ENCODE peak calls at places on chromosome 18, in nine cellular contexts. I, B, X, M, R, T, J, N and P are unnamed samples.

GRCh38 chr18:8754995-8755955 is 49.9 kb downstream of the MTCL1 start:
- DNase-seq in I (no peak), R (no peak), T (no peak), X (no peak), J (no peak), B (no peak), M (no peak), N (no peak), P (no peak)

GRCh38 chr18:11733031-11733430 is 44.0 kb downstream of the GNAL start:
- DNase-seq in B (peak), J (peak), R (peak), I (peak), T (peak), N (peak), X (peak), M (peak), P (peak)

GRCh38 chr18:40012931-40013609 is 1942.0 kb upstream of the PIK3C3 start:
- DNase-seq in M (no peak), J (no peak), I (no peak), N (no peak), X (no peak), R (no peak), B (no peak), T (no peak), P (no peak)

GRCh38 chr18:23690505-23691068 is 1.3 kb downstream of the LAMA3 start:
- DNase-seq in I (no peak), T (no peak), X (no peak), M (no peak), J (no peak), B (no peak), R (no peak), N (no peak), P (no peak)

GRCh38 chr18:70464343-70465114 is 175.7 kb downstream of the SOCS6 start:
- DNase-seq in J (peak), B (peak), R (no peak), X (peak), I (peak), M (peak), N (peak), T (peak), P (peak)

GRCh38 chr18:3340015-3340681 is 78.2 kb downstream of the MYL12B start:
- DNase-seq in X (peak), M (no peak), J (no peak), T (no peak), N (peak), B (no peak), I (no peak), R (no peak), P (no peak)

GRCh38 chr18:79540914-79541301 is 138.7 kb upstream of the CTDP1 start:
- DNase-seq in I (no peak), B (no peak), X (no peak), N (no peak), J (no peak), R (no peak), T (no peak), M (no peak), P (no peak)

GRCh38 chr18:48229445-48230052 is 179.6 kb downstream of the ZBTB7C start:
- DNase-seq in I (no peak), N (peak), B (peak), M (no peak), T (no peak), X (no peak), J (no peak), R (no peak), P (no peak)